ENCODE peak calls at places on chromosome 6, in ten cellular contexts. One of them, this sample, is unnamed.

GRCh38 chr6:144007779-144008500 is at the start of gene PLAGL1:
- DNase-seq in endothelial cell of umbilical vein: peak
- DNase-seq in SK-N-SH: peak
- DNase-seq in NB4: peak
- DNase-seq in K562: peak
- DNase-seq in H1: peak
- DNase-seq in HepG2: peak
- DNase-seq in WTC11: peak
- DNase-seq in A549: peak
- DNase-seq in GM12878: no peak
- DNase-seq in this sample: peak

GRCh38 chr6:84414531-84414930 is 187.1 kb upstream of the CEP162 start:
- DNase-seq in A549: no peak
- DNase-seq in endothelial cell of umbilical vein: no peak
- DNase-seq in SK-N-SH: no peak
- DNase-seq in HepG2: no peak
- DNase-seq in WTC11: no peak
- DNase-seq in NB4: no peak
- DNase-seq in K562: no peak
- DNase-seq in H1: no peak
- DNase-seq in GM12878: no peak
- DNase-seq in this sample: no peak

GRCh38 chr6:11120273-11121005 is 8.9 kb upstream of the ERVFRD-1 start:
- DNase-seq in HepG2: no peak
- DNase-seq in NB4: no peak
- DNase-seq in SK-N-SH: no peak
- DNase-seq in endothelial cell of umbilical vein: peak
- DNase-seq in H1: no peak
- DNase-seq in WTC11: no peak
- DNase-seq in GM12878: no peak
- DNase-seq in K562: no peak
- DNase-seq in A549: no peak
- DNase-seq in this sample: no peak

GRCh38 chr6:15837205-15837604 is 174.4 kb upstream of the DTNBP1 start:
- DNase-seq in endothelial cell of umbilical vein: no peak
- DNase-seq in A549: no peak
- DNase-seq in H1: no peak
- DNase-seq in WTC11: no peak
- DNase-seq in HepG2: no peak
- DNase-seq in GM12878: no peak
- DNase-seq in NB4: no peak
- DNase-seq in SK-N-SH: no peak
- DNase-seq in K562: no peak
- DNase-seq in this sample: no peak

GRCh38 chr6:33949877-33950831 is 146.4 kb upstream of the MLN start:
- DNase-seq in GM12878: no peak
- DNase-seq in WTC11: peak
- DNase-seq in endothelial cell of umbilical vein: no peak
- DNase-seq in HepG2: no peak
- DNase-seq in K562: no peak
- DNase-seq in SK-N-SH: no peak
- DNase-seq in A549: no peak
- DNase-seq in H1: no peak
- DNase-seq in NB4: no peak
- DNase-seq in this sample: no peak

GRCh38 chr6:166855416-166855815 is 100.9 kb downstream of the RNASET2 start:
- DNase-seq in HepG2: no peak
- DNase-seq in H1: no peak
- DNase-seq in WTC11: no peak
- DNase-seq in endothelial cell of umbilical vein: no peak
- DNase-seq in K562: no peak
- DNase-seq in GM12878: no peak
- DNase-seq in NB4: peak
- DNase-seq in SK-N-SH: no peak
- DNase-seq in A549: no peak
- DNase-seq in this sample: no peak

GRCh38 chr6:150738092-150738625 is 127.3 kb upstream of the MTHFD1L start:
- DNase-seq in A549: no peak
- DNase-seq in SK-N-SH: no peak
- DNase-seq in NB4: no peak
- DNase-seq in HepG2: no peak
- DNase-seq in H1: no peak
- DNase-seq in endothelial cell of umbilical vein: no peak
- DNase-seq in WTC11: no peak
- DNase-seq in GM12878: no peak
- DNase-seq in K562: no peak
- DNase-seq in this sample: no peak

GRCh38 chr6:124917769-124918168 is 44.5 kb upstream of the RNF217 start:
- DNase-seq in GM12878: no peak
- DNase-seq in WTC11: no peak
- DNase-seq in HepG2: no peak
- DNase-seq in SK-N-SH: no peak
- DNase-seq in H1: no peak
- DNase-seq in endothelial cell of umbilical vein: no peak
- DNase-seq in A549: no peak
- DNase-seq in K562: no peak
- DNase-seq in NB4: no peak
- DNase-seq in this sample: no peak

GRCh38 chr6:81148726-81149125 is 603.8 kb downstream of the TENT5A start:
- DNase-seq in GM12878: no peak
- DNase-seq in WTC11: no peak
- DNase-seq in endothelial cell of umbilical vein: no peak
- DNase-seq in H1: no peak
- DNase-seq in HepG2: no peak
- DNase-seq in A549: no peak
- DNase-seq in K562: no peak
- DNase-seq in SK-N-SH: no peak
- DNase-seq in NB4: no peak
- DNase-seq in this sample: no peak

GRCh38 chr6:21398741-21399140 is 194.8 kb upstream of the SOX4 start:
- DNase-seq in endothelial cell of umbilical vein: no peak
- DNase-seq in A549: no peak
- DNase-seq in SK-N-SH: no peak
- DNase-seq in NB4: no peak
- DNase-seq in HepG2: no peak
- DNase-seq in GM12878: no peak
- DNase-seq in H1: no peak
- DNase-seq in WTC11: no peak
- DNase-seq in K562: no peak
- DNase-seq in this sample: no peak

GRCh38 chr6:21404577-21404976 is 189.0 kb upstream of the SOX4 start:
- DNase-seq in H1: no peak
- DNase-seq in WTC11: no peak
- DNase-seq in endothelial cell of umbilical vein: no peak
- DNase-seq in A549: no peak
- DNase-seq in SK-N-SH: no peak
- DNase-seq in HepG2: no peak
- DNase-seq in NB4: peak
- DNase-seq in GM12878: no peak
- DNase-seq in K562: no peak
- DNase-seq in this sample: no peak

DNA sequence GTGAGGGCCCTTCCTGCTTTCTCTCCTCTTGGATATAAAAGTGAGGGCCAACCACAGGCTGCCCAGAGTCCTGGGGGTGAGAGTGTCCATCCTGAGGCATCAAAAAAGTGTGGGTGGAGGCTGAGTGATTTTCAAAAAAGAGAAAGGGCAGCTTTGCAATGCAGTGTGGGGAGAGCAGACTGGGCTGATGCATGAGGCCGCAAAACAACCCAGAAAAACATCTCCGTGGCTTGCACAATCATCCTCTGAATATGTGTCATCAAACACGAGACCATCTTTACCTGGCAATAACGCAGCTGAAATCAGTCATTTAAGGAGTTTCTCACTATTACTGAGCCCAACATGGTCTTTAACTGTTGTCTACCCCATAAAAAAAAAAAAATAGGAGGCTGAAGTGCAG is 191.2 kb upstream of the SOX4 start:
- DNase-seq in H1: no peak
- DNase-seq in A549: no peak
- DNase-seq in WTC11: no peak
- DNase-seq in SK-N-SH: no peak
- DNase-seq in NB4: peak
- DNase-seq in K562: no peak
- DNase-seq in HepG2: no peak
- DNase-seq in endothelial cell of umbilical vein: no peak
- DNase-seq in GM12878: peak
- DNase-seq in this sample: no peak
- TF ChIP-seq MAX in H1: no peak
- TF ChIP-seq MAX in A549: no peak
- TF ChIP-seq MAX in WTC11: no peak
- TF ChIP-seq MAX in SK-N-SH: no peak
- TF ChIP-seq MAX in NB4: no peak
- TF ChIP-seq MAX in K562: no peak
- TF ChIP-seq MAX in HepG2: no peak
- TF ChIP-seq MAX in endothelial cell of umbilical vein: no peak
- TF ChIP-seq MAX in GM12878: no peak
- TF ChIP-seq MAX in this sample: no peak

GRCh38 chr6:105982761-105983600 is 103.2 kb upstream of the PRDM1 start:
- DNase-seq in WTC11: no peak
- DNase-seq in K562: no peak
- DNase-seq in A549: no peak
- DNase-seq in HepG2: no peak
- DNase-seq in endothelial cell of umbilical vein: no peak
- DNase-seq in NB4: no peak
- DNase-seq in H1: no peak
- DNase-seq in SK-N-SH: no peak
- DNase-seq in GM12878: no peak
- DNase-seq in this sample: no peak

GRCh38 chr6:105978113-105978512 is 108.0 kb upstream of the PRDM1 start:
- DNase-seq in A549: no peak
- DNase-seq in endothelial cell of umbilical vein: no peak
- DNase-seq in GM12878: no peak
- DNase-seq in HepG2: no peak
- DNase-seq in SK-N-SH: no peak
- DNase-seq in H1: no peak
- DNase-seq in NB4: no peak
- DNase-seq in WTC11: no peak
- DNase-seq in K562: no peak
- DNase-seq in this sample: no peak

GRCh38 chr6:105983763-105984162 is 102.4 kb upstream of the PRDM1 start:
- DNase-seq in HepG2: no peak
- DNase-seq in SK-N-SH: no peak
- DNase-seq in NB4: no peak
- DNase-seq in A549: no peak
- DNase-seq in K562: no peak
- DNase-seq in WTC11: no peak
- DNase-seq in H1: no peak
- DNase-seq in GM12878: no peak
- DNase-seq in endothelial cell of umbilical vein: no peak
- DNase-seq in this sample: no peak

GRCh38 chr6:105981888-105982358 is 104.2 kb upstream of the PRDM1 start:
- DNase-seq in HepG2: no peak
- DNase-seq in A549: no peak
- DNase-seq in H1: peak
- DNase-seq in NB4: no peak
- DNase-seq in WTC11: no peak
- DNase-seq in endothelial cell of umbilical vein: no peak
- DNase-seq in GM12878: no peak
- DNase-seq in SK-N-SH: no peak
- DNase-seq in K562: no peak
- DNase-seq in this sample: no peak

GRCh38 chr6:105981002-105981887 is 104.9 kb upstream of the PRDM1 start:
- DNase-seq in HepG2: no peak
- DNase-seq in NB4: no peak
- DNase-seq in WTC11: peak
- DNase-seq in SK-N-SH: peak
- DNase-seq in H1: peak
- DNase-seq in endothelial cell of umbilical vein: no peak
- DNase-seq in GM12878: no peak
- DNase-seq in A549: no peak
- DNase-seq in K562: no peak
- DNase-seq in this sample: no peak
- TF ChIP-seq MAX in HepG2: no peak
- TF ChIP-seq MAX in NB4: no peak
- TF ChIP-seq MAX in WTC11: peak
- TF ChIP-seq MAX in SK-N-SH: no peak
- TF ChIP-seq MAX in H1: peak
- TF ChIP-seq MAX in endothelial cell of umbilical vein: no peak
- TF ChIP-seq MAX in GM12878: no peak
- TF ChIP-seq MAX in A549: no peak
- TF ChIP-seq MAX in K562: no peak
- TF ChIP-seq MAX in this sample: no peak

GRCh38 chr6:100512203-100512862 is 47.6 kb upstream of the SIM1 start:
- DNase-seq in GM12878: no peak
- DNase-seq in H1: no peak
- DNase-seq in HepG2: no peak
- DNase-seq in A549: no peak
- DNase-seq in K562: no peak
- DNase-seq in SK-N-SH: no peak
- DNase-seq in NB4: no peak
- DNase-seq in WTC11: no peak
- DNase-seq in endothelial cell of umbilical vein: no peak
- DNase-seq in this sample: no peak
- TF ChIP-seq MAX in GM12878: no peak
- TF ChIP-seq MAX in H1: no peak
- TF ChIP-seq MAX in HepG2: no peak
- TF ChIP-seq MAX in A549: no peak
- TF ChIP-seq MAX in K562: no peak
- TF ChIP-seq MAX in SK-N-SH: no peak
- TF ChIP-seq MAX in NB4: no peak
- TF ChIP-seq MAX in WTC11: no peak
- TF ChIP-seq MAX in endothelial cell of umbilical vein: no peak
- TF ChIP-seq MAX in this sample: no peak

GRCh38 chr6:80095600-80095999 is 10.9 kb upstream of the BCKDHB start:
- DNase-seq in A549: no peak
- DNase-seq in SK-N-SH: no peak
- DNase-seq in NB4: no peak
- DNase-seq in K562: no peak
- DNase-seq in WTC11: no peak
- DNase-seq in H1: no peak
- DNase-seq in HepG2: no peak
- DNase-seq in endothelial cell of umbilical vein: no peak
- DNase-seq in GM12878: no peak
- DNase-seq in this sample: no peak

GRCh38 chr6:80088637-80089036 is 17.8 kb upstream of the BCKDHB start:
- DNase-seq in NB4: no peak
- DNase-seq in SK-N-SH: no peak
- DNase-seq in H1: no peak
- DNase-seq in A549: no peak
- DNase-seq in endothelial cell of umbilical vein: no peak
- DNase-seq in WTC11: no peak
- DNase-seq in HepG2: peak
- DNase-seq in GM12878: no peak
- DNase-seq in K562: no peak
- DNase-seq in this sample: no peak

GRCh38 chr6:80098392-80098791 is 8.1 kb upstream of the BCKDHB start:
- DNase-seq in HepG2: no peak
- DNase-seq in GM12878: no peak
- DNase-seq in K562: no peak
- DNase-seq in SK-N-SH: no peak
- DNase-seq in endothelial cell of umbilical vein: no peak
- DNase-seq in A549: no peak
- DNase-seq in H1: no peak
- DNase-seq in NB4: no peak
- DNase-seq in WTC11: no peak
- DNase-seq in this sample: no peak

GRCh38 chr6:80091506-80091905 is 15.0 kb upstream of the BCKDHB start:
- DNase-seq in endothelial cell of umbilical vein: no peak
- DNase-seq in WTC11: no peak
- DNase-seq in A549: no peak
- DNase-seq in HepG2: no peak
- DNase-seq in NB4: no peak
- DNase-seq in H1: no peak
- DNase-seq in GM12878: no peak
- DNase-seq in K562: no peak
- DNase-seq in SK-N-SH: no peak
- DNase-seq in this sample: no peak

GRCh38 chr6:80094017-80094416 is 12.5 kb upstream of the BCKDHB start:
- DNase-seq in A549: peak
- DNase-seq in NB4: peak
- DNase-seq in GM12878: no peak
- DNase-seq in WTC11: no peak
- DNase-seq in endothelial cell of umbilical vein: peak
- DNase-seq in H1: no peak
- DNase-seq in SK-N-SH: peak
- DNase-seq in HepG2: no peak
- DNase-seq in K562: peak
- DNase-seq in this sample: peak
- TF ChIP-seq MAX in A549: no peak
- TF ChIP-seq MAX in NB4: no peak
- TF ChIP-seq MAX in GM12878: no peak
- TF ChIP-seq MAX in WTC11: no peak
- TF ChIP-seq MAX in endothelial cell of umbilical vein: no peak
- TF ChIP-seq MAX in H1: no peak
- TF ChIP-seq MAX in SK-N-SH: no peak
- TF ChIP-seq MAX in HepG2: no peak
- TF ChIP-seq MAX in K562: no peak
- TF ChIP-seq MAX in this sample: no peak

This sample was measured in HCT116.